ENCODE peak calls at places on chromosomes 2 and 18, in five cellular contexts. B is heart left ventricle, D is PC-9, U is hepatocyte, Q is neural progenitor cell. F is an unnamed sample.

GRCh38 chr2:238686223-238686622 is 161.7 kb upstream of the TWIST2 start:
- DNase-seq in U (no peak), D (no peak), Q (no peak), B (no peak), F (no peak)

GRCh38 chr2:28332696-28333095 is 60.0 kb upstream of the FOSL2 start:
- DNase-seq in D (peak; percentile 16), U (no peak), Q (no peak), B (no peak), F (no peak)

GRCh38 chr2:85071096-85071495 is 62.1 kb upstream of the TCF7L1 start:
- DNase-seq in U (no peak), D (no peak), B (no peak), Q (no peak), F (no peak)

GRCh38 chr2:216970369-216970915 is 110.6 kb upstream of the TNP1 start:
- DNase-seq in Q (no peak), B (no peak), D (no peak), U (no peak), F (no peak)

GRCh38 chr18:5339202-5339834 is 43.8 kb upstream of the ZBTB14 start:
- DNase-seq in D (no peak), Q (no peak), B (no peak), U (peak; percentile 6), F (no peak)

GRCh38 chr2:131835621-131836091 is 308.0 kb downstream of the CCDC74A start:
- DNase-seq in U (no peak), Q (no peak), D (no peak), B (no peak), F (peak; percentile 3)

GRCh38 chr18:49922228-49922627 is 108.9 kb upstream of the ACAA2 start:
- DNase-seq in U (no peak), Q (no peak), D (no peak), B (no peak), F (no peak)

GRCh38 chr2:69693472-69694450 is 48.2 kb upstream of the ANXA4 start:
- DNase-seq in D (no peak), U (no peak), B (no peak), Q (no peak), F (no peak)

GRCh38 chr2:235605999-235606715 is 112.3 kb downstream of the AGAP1 start:
- DNase-seq in D (no peak), B (no peak), U (no peak), Q (peak; percentile 21), F (no peak)

GRCh38 chr2:18404708-18405107 is 155.7 kb downstream of the RDH14 start:
- DNase-seq in Q (peak; percentile 54), D (no peak), U (peak; percentile 14), B (no peak), F (no peak)

GRCh38 chr2:12479042-12479601 is 237.6 kb upstream of the TRIB2 start:
- DNase-seq in D (no peak), B (no peak), U (no peak), Q (no peak), F (no peak)

GRCh38 chr2:178891265-178891958 is 84.2 kb upstream of the TTN start:
- DNase-seq in U (peak; percentile 88), D (peak; percentile 67), B (peak; percentile 47), Q (peak; percentile 86), F (peak; percentile 25)

GRCh38 chr2:207546822-207547221 is 17.1 kb downstream of the CREB1 start:
- DNase-seq in U (no peak), B (no peak), Q (no peak), D (no peak), F (no peak)

GRCh38 chr18:76396792-76397191 is 98.2 kb downstream of the ZNF516 start:
- DNase-seq in B (no peak), Q (no peak), D (no peak), U (no peak), F (no peak)

GRCh38 chr2:45168731-45169338 is 159.6 kb upstream of the SIX2 start:
- DNase-seq in B (no peak), U (no peak), D (peak; percentile 47), Q (peak; percentile 71), F (peak; percentile 58)

GRCh38 chr2:54618646-54619565 is 104.6 kb upstream of the EML6 start:
- DNase-seq in D (no peak), B (no peak), Q (peak; percentile 33), U (no peak), F (no peak)

GRCh38 chr2:128523490-128523889 is 204.8 kb upstream of the HS6ST1 start:
- DNase-seq in U (no peak), Q (no peak), D (peak; percentile 35), B (no peak), F (no peak)

DNA sequence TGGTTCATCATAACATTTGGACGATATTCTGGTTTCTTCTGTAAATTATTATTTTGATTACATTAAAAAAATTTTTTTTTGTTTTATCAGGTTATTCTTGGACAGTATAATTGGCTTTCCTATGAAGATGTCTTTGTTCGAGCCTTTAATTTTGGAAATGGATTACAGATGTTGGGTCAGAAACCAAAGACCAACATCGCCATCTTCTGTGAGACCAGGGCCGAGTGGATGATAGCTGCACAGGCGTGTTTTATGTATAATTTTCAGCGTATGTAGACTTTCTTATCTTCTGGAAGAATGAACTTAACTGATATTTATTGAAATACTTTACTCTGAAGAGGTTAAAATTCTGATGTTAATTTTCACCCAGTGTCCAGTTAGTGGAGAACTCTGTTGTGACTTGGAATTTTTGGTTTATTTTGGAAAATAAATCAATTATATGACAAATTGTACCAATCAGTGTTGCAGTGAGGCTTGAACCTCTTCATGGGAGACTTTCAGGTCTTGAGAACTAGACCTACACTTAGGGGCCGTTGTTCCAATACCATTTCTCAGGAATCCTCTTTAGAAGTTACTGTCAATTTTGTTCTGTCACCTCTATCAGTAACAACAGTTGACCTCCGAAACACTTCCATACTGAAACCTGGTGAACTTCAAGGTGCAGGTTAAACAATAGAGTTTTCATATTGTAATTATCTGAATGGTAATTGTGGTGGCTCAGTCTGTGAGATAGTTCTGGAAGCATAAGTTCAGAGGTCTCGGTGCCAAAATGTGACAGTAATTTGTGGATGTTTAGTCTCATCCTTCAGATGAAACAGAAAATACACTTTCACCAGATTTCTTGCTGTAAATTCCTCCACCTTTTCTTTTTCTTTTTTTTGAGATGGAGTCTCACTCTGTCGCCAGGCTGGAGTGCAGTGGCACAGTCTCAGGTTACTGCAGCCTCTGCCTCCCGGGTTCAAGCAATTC is 55.7 kb downstream of the ACSL3 start:
- DNase-seq in D (no peak), Q (no peak), B (no peak), U (no peak), F (no peak)
- TF ChIP-seq CTCF in D (no peak), Q (peak; percentile 27), B (peak; percentile 42), U (peak; percentile 20), F (peak; percentile 13)

GRCh38 chr2:123514808-123515207 is 510.3 kb upstream of the CNTNAP5 start:
- DNase-seq in B (no peak), Q (peak; percentile 8), D (peak; percentile 34), U (no peak), F (no peak)
- TF ChIP-seq CTCF in B (no peak), Q (peak; percentile 30), D (peak; percentile 54), U (no peak), F (no peak)

GRCh38 chr2:175676813-175677212 is 325.3 kb downstream of the LNPK start:
- DNase-seq in D (no peak), Q (no peak), B (no peak), U (no peak), F (no peak)
- TF ChIP-seq CTCF in D (no peak), Q (peak; percentile 34), B (no peak), U (no peak), F (no peak)

GRCh38 chr18:26635466-26635865 is 87.1 kb upstream of the KCTD1 start:
- DNase-seq in B (no peak), D (no peak), Q (no peak), U (no peak), F (no peak)
- TF ChIP-seq CTCF in B (no peak), D (no peak), Q (no peak), U (no peak), F (no peak)

GRCh38 chr2:112118148-112118547 is 20.0 kb upstream of the FBLN7 start:
- DNase-seq in Q (peak; percentile 28), U (no peak), D (no peak), B (no peak), F (no peak)
- TF ChIP-seq CTCF in Q (peak; percentile 21), U (no peak), D (no peak), B (no peak), F (no peak)